ENCODE peak calls at places on chromosomes 7 and 10, in eight cellular contexts. N is smooth muscle cell of the brain vasculature; Q is MM.1S; B is activated T-helper 1 cell treated with anti-CD3 and anti-CD28 coated beads, Interleukin-12 subunit alpha, Interleukin-12 subunit beta, Interleukin-2, Interleukin-4 antibody, amounts not matched to agents 30 ng/mL and 10 ng/mL and 1 ng/mL, durations not matched to agents 14 hours and 24 hours and 36 hours; O is sciatic nerve; K is fibroblast of the conjunctiva; Y is stimulated activated CD8-positive, alpha-beta memory T cell treated with anti-CD3 and anti-CD28 coated beads, Interleukin-2, amount 100 ng/mL, for 48 hours; C is NCI-H2081 treated with DMSO at 0.1 percent for 48 hours. I is an unnamed sample.

GRCh38 chr7:139108256-139109187 is 998 bp downstream of the ZC3HAV1 start:
- DNase-seq in K (no peak), O (peak), Q (peak), Y (no peak), C (no peak), N (no peak), B (no peak), I (peak)

GRCh38 chr7:157028528-157028903 is 18.1 kb upstream of the MNX1 start:
- DNase-seq in N (no peak), K (no peak), O (no peak), C (no peak), B (no peak), Y (no peak), Q (no peak), I (no peak)

GRCh38 chr7:14637968-14638367 is 264.6 kb downstream of the DGKB start:
- DNase-seq in K (no peak), O (no peak), B (no peak), Q (peak), N (no peak), C (no peak), Y (no peak), I (no peak)

GRCh38 chr7:29987083-29987482 is 2.5 kb downstream of the SCRN1 start:
- DNase-seq in B (no peak), Q (no peak), Y (no peak), N (no peak), C (no peak), K (no peak), O (no peak), I (no peak)

GRCh38 chr7:29556405-29557195 is 7.0 kb upstream of the PRR15 start:
- DNase-seq in Q (peak), K (no peak), C (no peak), Y (no peak), O (no peak), N (no peak), B (no peak), I (no peak)

GRCh38 chr10:47053399-47053798 is 142.2 kb downstream of the PTPN20 start:
- DNase-seq in B (no peak), C (no peak), O (peak), Y (no peak), Q (no peak), K (no peak), N (no peak), I (no peak)

GRCh38 chr7:152054377-152055230 is 29.1 kb downstream of the GALNT11 start:
- DNase-seq in O (no peak), K (peak), Q (no peak), Y (no peak), N (peak), C (no peak), B (no peak), I (no peak)

GRCh38 chr10:79393924-79394610 is 46.8 kb downstream of the PPIF start:
- DNase-seq in C (no peak), O (peak), Y (no peak), N (no peak), B (no peak), K (no peak), Q (no peak), I (no peak)

GRCh38 chr7:134356421-134356936 is 39.7 kb upstream of the SLC35B4 start:
- DNase-seq in C (no peak), N (no peak), O (no peak), B (no peak), Y (no peak), K (no peak), Q (no peak), I (no peak)

GRCh38 chr7:7265057-7265456 is 82.7 kb downstream of the C1GALT1 start:
- DNase-seq in Y (no peak), Q (no peak), B (no peak), C (no peak), O (no peak), K (peak), N (peak), I (no peak)

GRCh38 chr10:104580321-104580720 is 60.8 kb upstream of the SORCS3 start:
- DNase-seq in O (no peak), B (no peak), Q (no peak), K (no peak), N (no peak), Y (no peak), C (no peak), I (no peak)

GRCh38 chr10:46287846-46288480 is 1.2 kb downstream of the ANTXRL start:
- DNase-seq in O (peak), B (no peak), N (no peak), C (no peak), K (no peak), Y (no peak), Q (no peak), I (no peak)

GRCh38 chr10:13587367-13587766 is 602 bp downstream of the PRPF18 start:
- DNase-seq in O (no peak), Q (peak), Y (no peak), B (peak), N (no peak), K (no peak), C (no peak), I (peak)

GRCh38 chr7:43637114-43637806 is 54.4 kb downstream of the STK17A start:
- DNase-seq in Y (no peak), Q (no peak), B (no peak), O (no peak), K (no peak), C (no peak), N (no peak), I (no peak)

I was measured in endothelial cell.